ENCODE peak calls at places on chromosomes 3 and 15, in ten cellular contexts. Z, G, H, S, L, J, A, U, K and X are unnamed samples.

GRCh38 chr15:90641581-90642463 is 75.3 kb upstream of the BLM start:
- DNase-seq in L (no peak), G (no peak), U (no peak), Z (no peak), H (no peak), A (no peak), J (no peak), K (no peak), S (no peak), X (no peak)

GRCh38 chr3:44337253-44337652 is 1.3 kb upstream of the TCAIM start:
- DNase-seq in A (no peak), S (no peak), H (no peak), G (peak; percentile 19), L (no peak), U (no peak), J (no peak), Z (no peak), K (no peak), X (peak; percentile 23)

GRCh38 chr15:90291679-90292356 is 26.3 kb downstream of the NGRN start:
- DNase-seq in S (peak; percentile 57), U (no peak), J (no peak), G (no peak), H (no peak), L (no peak), K (no peak), Z (no peak), A (no peak), X (peak; percentile 50)

GRCh38 chr3:37726445-37727000 is 135.2 kb upstream of the CTDSPL start:
- DNase-seq in J (no peak), U (no peak), Z (no peak), K (no peak), H (no peak), S (no peak), G (no peak), A (peak; percentile 28), L (no peak), X (no peak)

GRCh38 chr3:76044601-76045600 is 259.6 kb upstream of the ZNF717 start:
- DNase-seq in K (no peak), A (no peak), G (peak; percentile 84), H (peak; percentile 44), Z (peak; percentile 22), S (peak; percentile 27), J (no peak), U (no peak), L (no peak), X (peak; percentile 38)

GRCh38 chr3:12707425-12707824 is 43.5 kb upstream of the RAF1 start:
- DNase-seq in J (no peak), L (no peak), U (peak; percentile 30), Z (no peak), G (no peak), K (no peak), S (no peak), A (no peak), H (peak; percentile 37), X (peak; percentile 75)

GRCh38 chr3:51985971-51986947 is 2.9 kb downstream of the ACY1 start:
- DNase-seq in K (no peak), G (no peak), Z (no peak), J (no peak), A (no peak), L (no peak), S (no peak), H (no peak), U (no peak), X (no peak)

GRCh38 chr15:35697549-35698299 is 151.8 kb upstream of the DPH6 start:
- DNase-seq in J (peak; percentile 45), A (no peak), K (peak; percentile 32), S (no peak), H (peak; percentile 82), U (no peak), L (no peak), Z (no peak), G (peak; percentile 56), X (no peak)

GRCh38 chr3:64251019-64251418 is 25.8 kb upstream of the PRICKLE2 start:
- DNase-seq in L (no peak), J (no peak), A (no peak), G (no peak), Z (no peak), U (no peak), K (no peak), S (no peak), H (no peak), X (no peak)

GRCh38 chr3:40465456-40465855 is 8.3 kb downstream of the RPL14 start:
- DNase-seq in S (no peak), K (no peak), A (no peak), J (no peak), U (no peak), H (no peak), L (no peak), Z (no peak), G (no peak), X (no peak)

GRCh38 chr3:28240440-28240839 is 979 bp upstream of the CMC1 start:
- DNase-seq in S (no peak), K (peak; percentile 17), U (no peak), J (no peak), A (no peak), H (no peak), G (no peak), L (no peak), Z (no peak), X (peak; percentile 7)

GRCh38 chr3:71537211-71537611 is 46.3 kb downstream of the FOXP1 start:
- DNase-seq in H (peak; percentile 96), Z (no peak), L (no peak), K (peak; percentile 72), A (peak; percentile 42), J (peak; percentile 80), S (no peak), U (peak; percentile 87), G (peak; percentile 80), X (no peak)

GRCh38 chr3:15099364-15100098 is 583 bp upstream of the RBSN start:
- DNase-seq in K (no peak), J (no peak), H (no peak), G (no peak), A (no peak), Z (no peak), S (peak; percentile 47), L (no peak), U (no peak), X (no peak)

DNA sequence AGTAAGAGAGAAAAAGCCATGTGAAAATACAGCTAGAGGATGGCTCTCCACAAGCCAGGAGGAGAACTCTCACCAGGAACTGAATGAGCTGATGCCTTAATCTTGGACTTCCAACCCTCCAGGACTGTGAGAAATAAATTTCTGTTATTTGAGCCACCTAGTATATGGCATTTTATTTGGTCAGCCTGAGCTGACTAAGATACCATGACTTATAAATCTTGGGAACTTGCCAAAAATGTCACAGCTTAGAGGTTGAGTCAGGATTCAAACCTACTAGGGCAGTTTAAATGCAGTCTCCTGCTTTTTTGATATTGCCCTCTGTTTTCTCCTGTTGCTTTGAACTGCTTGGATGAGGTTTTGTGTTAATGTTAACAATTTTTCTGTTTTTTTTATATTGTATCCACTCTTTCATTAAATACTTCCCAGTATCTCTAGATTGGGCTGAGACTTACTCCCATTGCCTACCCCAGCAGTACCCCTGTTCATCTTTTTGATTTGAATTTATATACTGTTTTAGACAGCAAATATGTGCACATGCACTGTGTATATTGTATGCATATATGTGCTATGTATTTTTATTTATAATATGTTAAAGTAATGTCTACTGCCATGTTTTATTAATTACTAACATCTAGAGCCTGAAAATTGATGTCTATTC is 1223.2 kb downstream of the OTOL1 start:
- DNase-seq in J (peak; percentile 89), S (no peak), K (no peak), G (peak; percentile 94), A (no peak), H (peak; percentile 97), L (no peak), Z (no peak), U (peak; percentile 80), X (no peak)
- H3K4me3 ChIP-seq in J (no peak overlapping the region), S (no peak overlapping the region), K (no peak overlapping the region), G (no peak overlapping the region), A (no peak overlapping the region), H (no peak overlapping the region), L (no peak overlapping the region), Z (no peak overlapping the region), U (no peak overlapping the region), X (no peak overlapping the region)

GRCh38 chr3:128617270-128617556 is 33.4 kb downstream of the RPN1 start:
- DNase-seq in Z (no peak), L (no peak), G (no peak), J (no peak), A (no peak), S (no peak), H (no peak), K (no peak), U (no peak), X (no peak)
- H3K4me3 ChIP-seq in Z (peak overlapping the region; percentile 86), L (peak overlapping the region; percentile 88), G (peak overlapping the region; percentile 85), J (peak overlapping the region; percentile 49), A (peak overlapping the region; percentile 83), S (peak overlapping the region; percentile 88), H (peak overlapping the region; percentile 27), K (peak overlapping the region; percentile 94), U (peak overlapping the region; percentile 58), X (peak overlapping the region; percentile 23)

GRCh38 chr3:110070539-110070916 is 733.2 kb upstream of the DPPA4 start:
- DNase-seq in S (no peak), H (no peak), U (no peak), G (no peak), J (no peak), K (no peak), Z (no peak), A (no peak), L (no peak), X (no peak)
- H3K4me3 ChIP-seq in S (no peak overlapping the region), H (no peak overlapping the region), U (no peak overlapping the region), G (no peak overlapping the region), J (no peak overlapping the region), K (no peak overlapping the region), Z (no peak overlapping the region), A (no peak overlapping the region), L (no peak overlapping the region), X (no peak overlapping the region)

GRCh38 chr3:23762214-23763039 is 43.3 kb upstream of the UBE2E1 start:
- DNase-seq in K (no peak), U (peak; percentile 21), L (no peak), S (peak; percentile 67), J (no peak), H (no peak), A (no peak), Z (no peak), G (peak; percentile 62), X (no peak)

GRCh38 chr3:23763040-23763477 is 42.7 kb upstream of the UBE2E1 start:
- DNase-seq in Z (peak; percentile 51), L (peak; percentile 21), H (peak; percentile 30), J (no peak), G (peak; percentile 47), K (peak; percentile 66), U (no peak), A (no peak), S (peak; percentile 62), X (peak; percentile 49)

GRCh38 chr3:23767546-23767945 is 38.2 kb upstream of the UBE2E1 start:
- DNase-seq in G (no peak), H (no peak), Z (no peak), J (no peak), S (no peak), U (no peak), A (no peak), K (no peak), L (no peak), X (peak; percentile 24)

GRCh38 chr3:23761440-23761896 is 44.3 kb upstream of the UBE2E1 start:
- DNase-seq in J (no peak), Z (no peak), H (peak; percentile 55), G (no peak), L (no peak), U (peak; percentile 23), S (no peak), K (no peak), A (no peak), X (peak; percentile 82)

DNA sequence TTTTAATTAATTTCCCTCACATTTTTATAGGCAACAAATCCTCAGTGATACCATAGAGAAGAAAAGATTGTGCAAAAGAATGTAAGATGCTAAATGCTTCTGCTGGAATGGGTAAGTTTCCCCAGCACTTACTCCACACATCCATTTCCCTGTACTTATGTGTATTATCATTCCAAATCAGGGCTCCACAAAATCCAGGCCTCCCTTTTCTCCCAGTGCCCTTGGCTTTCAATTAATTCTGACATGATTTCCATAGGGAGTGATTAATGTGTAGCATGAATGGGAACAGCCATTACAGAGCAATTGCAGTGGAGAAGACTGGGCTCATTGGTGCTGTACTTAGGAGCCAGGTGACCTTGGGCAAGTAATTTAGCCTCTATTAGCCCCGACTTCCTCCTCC is 41.3 kb upstream of the UBE2E1 start:
- DNase-seq in L (no peak), S (peak; percentile 55), A (no peak), J (no peak), Z (no peak), H (no peak), K (no peak), U (no peak), G (no peak), X (no peak)
- H3K4me3 ChIP-seq in L (no peak overlapping the region), S (no peak overlapping the region), A (no peak overlapping the region), J (no peak overlapping the region), Z (no peak overlapping the region), H (no peak overlapping the region), K (no peak overlapping the region), U (no peak overlapping the region), G (no peak overlapping the region), X (no peak overlapping the region)